ENCODE peak calls at places on chromosomes 5 and 9, in six cellular contexts. One of them, this sample, is unnamed.
A peak's percentile ranks its signal among the peaks of the same experiment; 100 is the strongest.

GRCh38 chr9:92378825-92379535 is 25.4 kb downstream of the OGN start:
- DNase-seq in adrenal gland: no peak
- DNase-seq in uterus: no peak
- DNase-seq in IMR-90: peak; percentile 57
- DNase-seq in HCT116: no peak
- DNase-seq in transverse colon: no peak
- DNase-seq in this sample: no peak

GRCh38 chr9:2023532-2023931 is 8.4 kb downstream of the SMARCA2 start:
- DNase-seq in adrenal gland: no peak
- DNase-seq in IMR-90: no peak
- DNase-seq in uterus: no peak
- DNase-seq in HCT116: no peak
- DNase-seq in transverse colon: no peak
- DNase-seq in this sample: peak; percentile 37

GRCh38 chr5:176778921-176779465 is 31.4 kb upstream of the UNC5A start:
- DNase-seq in uterus: no peak
- DNase-seq in IMR-90: no peak
- DNase-seq in HCT116: no peak
- DNase-seq in adrenal gland: no peak
- DNase-seq in transverse colon: no peak
- DNase-seq in this sample: no peak

GRCh38 chr5:32714836-32715235 is 3.7 kb downstream of the NPR3 start:
- DNase-seq in uterus: no peak
- DNase-seq in adrenal gland: no peak
- DNase-seq in transverse colon: no peak
- DNase-seq in HCT116: no peak
- DNase-seq in IMR-90: peak; percentile 72
- DNase-seq in this sample: peak; percentile 5

GRCh38 chr9:135671591-135672041 is 8.5 kb downstream of the LCN9 start:
- DNase-seq in HCT116: no peak
- DNase-seq in adrenal gland: no peak
- DNase-seq in IMR-90: no peak
- DNase-seq in uterus: no peak
- DNase-seq in transverse colon: no peak
- DNase-seq in this sample: no peak

GRCh38 chr5:127447822-127448221 is 69.6 kb upstream of the PRRC1 start:
- DNase-seq in IMR-90: peak; percentile 74
- DNase-seq in uterus: no peak
- DNase-seq in adrenal gland: no peak
- DNase-seq in transverse colon: no peak
- DNase-seq in HCT116: no peak
- DNase-seq in this sample: no peak

GRCh38 chr5:112551437-112552018 is 132.5 kb upstream of the EPB41L4A start:
- DNase-seq in uterus: no peak
- DNase-seq in HCT116: peak; percentile 59
- DNase-seq in adrenal gland: peak; percentile 48
- DNase-seq in IMR-90: peak; percentile 72
- DNase-seq in transverse colon: peak; percentile 15
- DNase-seq in this sample: peak; percentile 86

GRCh38 chr5:111530298-111530740 is 18.0 kb upstream of the STARD4 start:
- DNase-seq in HCT116: peak; percentile 61
- DNase-seq in uterus: no peak
- DNase-seq in adrenal gland: peak; percentile 63
- DNase-seq in transverse colon: peak; percentile 59
- DNase-seq in IMR-90: peak; percentile 41
- DNase-seq in this sample: peak; percentile 40

GRCh38 chr5:132460835-132461230 is 29.7 kb downstream of the IRF1 start:
- DNase-seq in HCT116: no peak
- DNase-seq in IMR-90: no peak
- DNase-seq in uterus: no peak
- DNase-seq in transverse colon: peak; percentile 7
- DNase-seq in adrenal gland: no peak
- DNase-seq in this sample: no peak

GRCh38 chr5:5688925-5689310 is 266.4 kb downstream of the ICE1 start:
- DNase-seq in adrenal gland: no peak
- DNase-seq in HCT116: no peak
- DNase-seq in uterus: no peak
- DNase-seq in IMR-90: no peak
- DNase-seq in transverse colon: no peak
- DNase-seq in this sample: no peak

GRCh38 chr5:95261369-95262175 is 23.3 kb downstream of the MCTP1 start:
- DNase-seq in HCT116: no peak
- DNase-seq in adrenal gland: no peak
- DNase-seq in uterus: no peak
- DNase-seq in IMR-90: peak; percentile 49
- DNase-seq in transverse colon: no peak
- DNase-seq in this sample: peak; percentile 42

GRCh38 chr5:103745353-103746065 is 182.9 kb upstream of the NUDT12 start:
- DNase-seq in IMR-90: no peak
- DNase-seq in HCT116: no peak
- DNase-seq in uterus: no peak
- DNase-seq in adrenal gland: no peak
- DNase-seq in transverse colon: no peak
- DNase-seq in this sample: no peak

GRCh38 chr9:120583958-120584369 is 4.0 kb upstream of the CDK5RAP2 start:
- DNase-seq in HCT116: peak; percentile 16
- DNase-seq in uterus: no peak
- DNase-seq in transverse colon: peak; percentile 40
- DNase-seq in adrenal gland: peak; percentile 81
- DNase-seq in IMR-90: peak; percentile 93
- DNase-seq in this sample: peak; percentile 92

GRCh38 chr5:154365823-154366222 is 80.0 kb upstream of the SAP30L start:
- DNase-seq in IMR-90: peak; percentile 58
- DNase-seq in uterus: no peak
- DNase-seq in adrenal gland: no peak
- DNase-seq in transverse colon: no peak
- DNase-seq in HCT116: no peak
- DNase-seq in this sample: peak; percentile 20

GRCh38 chr9:135504262-135505229 is 4.1 kb downstream of the MRPS2 start:
- DNase-seq in uterus: peak; percentile 37
- DNase-seq in adrenal gland: peak; percentile 73
- DNase-seq in IMR-90: peak; percentile 52
- DNase-seq in transverse colon: peak; percentile 52
- DNase-seq in HCT116: peak; percentile 31
- DNase-seq in this sample: peak; percentile 70

GRCh38 chr5:132439521-132440206 is 50.9 kb downstream of the IRF1 start:
- DNase-seq in IMR-90: peak; percentile 97
- DNase-seq in adrenal gland: peak; percentile 87
- DNase-seq in uterus: peak; percentile 89
- DNase-seq in transverse colon: peak; percentile 66
- DNase-seq in HCT116: no peak
- DNase-seq in this sample: no peak

GRCh38 chr5:41968153-41968723 is 43.2 kb downstream of the FBXO4 start:
- DNase-seq in HCT116: no peak
- DNase-seq in transverse colon: no peak
- DNase-seq in adrenal gland: no peak
- DNase-seq in uterus: no peak
- DNase-seq in IMR-90: no peak
- DNase-seq in this sample: no peak

GRCh38 chr5:132546108-132546507 is 2.8 kb upstream of the IL5 start:
- DNase-seq in IMR-90: no peak
- DNase-seq in adrenal gland: no peak
- DNase-seq in HCT116: no peak
- DNase-seq in uterus: no peak
- DNase-seq in transverse colon: no peak
- DNase-seq in this sample: no peak

GRCh38 chr5:111384220-111384619 is 128.1 kb downstream of the STARD4 start:
- DNase-seq in HCT116: no peak
- DNase-seq in adrenal gland: no peak
- DNase-seq in transverse colon: no peak
- DNase-seq in uterus: no peak
- DNase-seq in IMR-90: no peak
- DNase-seq in this sample: no peak

GRCh38 chr9:6758418-6759113 is 793 bp downstream of the KDM4C start:
- DNase-seq in adrenal gland: peak; percentile 68
- DNase-seq in uterus: peak; percentile 39
- DNase-seq in transverse colon: peak; percentile 76
- DNase-seq in HCT116: peak; percentile 8
- DNase-seq in IMR-90: peak; percentile 51
- DNase-seq in this sample: peak; percentile 79

DNA sequence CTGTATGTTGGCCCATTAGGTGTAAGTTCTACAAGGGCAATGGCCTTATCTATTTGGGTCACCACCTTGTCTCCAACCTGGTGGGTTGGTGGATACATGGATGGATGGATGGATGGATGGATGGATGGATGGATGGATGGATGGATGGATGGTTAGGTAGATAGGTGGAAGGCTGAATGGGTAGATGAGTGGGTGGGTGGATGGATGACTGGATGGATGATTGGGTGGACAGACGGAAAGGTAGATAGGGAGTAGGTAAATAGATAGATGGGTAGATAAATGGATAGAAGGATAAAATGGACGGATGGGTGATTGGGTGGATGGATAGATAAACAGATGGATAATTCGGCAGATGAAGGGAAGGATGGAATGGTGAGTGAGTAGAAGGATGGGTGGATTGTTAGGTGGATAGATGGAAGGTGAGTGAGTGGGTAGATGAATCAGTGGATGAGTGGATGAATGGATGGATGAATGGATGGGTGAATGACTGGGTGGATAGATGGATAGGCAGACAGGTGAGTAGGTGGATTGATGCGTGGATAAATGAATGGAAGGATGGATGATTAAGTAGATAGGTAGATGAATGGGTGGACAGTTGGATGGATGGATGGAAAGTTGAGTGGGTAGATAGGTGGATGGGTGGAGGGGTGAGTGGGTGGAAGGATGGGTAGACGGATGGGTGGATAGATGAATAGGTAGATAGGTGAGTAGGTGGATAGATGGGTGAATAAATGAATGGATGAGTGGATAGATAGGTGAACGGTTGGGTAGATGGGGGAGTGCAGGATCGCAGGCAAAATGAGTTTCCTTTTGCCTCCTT is 83.1 kb upstream of the FBXW11 start:
- DNase-seq in adrenal gland: no peak
- DNase-seq in HCT116: no peak
- DNase-seq in IMR-90: no peak
- DNase-seq in transverse colon: no peak
- DNase-seq in uterus: no peak
- DNase-seq in this sample: no peak
- TF ChIP-seq POLR2A in adrenal gland: no peak
- TF ChIP-seq POLR2A in HCT116: no peak
- TF ChIP-seq POLR2A in IMR-90: no peak
- TF ChIP-seq POLR2A in transverse colon: no peak
- TF ChIP-seq POLR2A in uterus: no peak
- TF ChIP-seq POLR2A in this sample: no peak

GRCh38 chr5:143434261-143435206 is 31.0 kb upstream of the NR3C1 start:
- DNase-seq in uterus: no peak
- DNase-seq in transverse colon: no peak
- DNase-seq in adrenal gland: no peak
- DNase-seq in IMR-90: no peak
- DNase-seq in HCT116: no peak
- DNase-seq in this sample: no peak

GRCh38 chr5:143432658-143433239 is 29.3 kb upstream of the NR3C1 start:
- DNase-seq in HCT116: no peak
- DNase-seq in IMR-90: no peak
- DNase-seq in uterus: no peak
- DNase-seq in adrenal gland: no peak
- DNase-seq in transverse colon: no peak
- DNase-seq in this sample: no peak

GRCh38 chr5:143431789-143432188 is 28.3 kb upstream of the NR3C1 start:
- DNase-seq in uterus: no peak
- DNase-seq in IMR-90: no peak
- DNase-seq in adrenal gland: no peak
- DNase-seq in transverse colon: no peak
- DNase-seq in HCT116: no peak
- DNase-seq in this sample: no peak

GRCh38 chr5:143435207-143435657 is 31.7 kb upstream of the NR3C1 start:
- DNase-seq in uterus: no peak
- DNase-seq in transverse colon: peak; percentile 16
- DNase-seq in HCT116: no peak
- DNase-seq in adrenal gland: peak; percentile 23
- DNase-seq in IMR-90: peak; percentile 30
- DNase-seq in this sample: no peak

GRCh38 chr5:143433680-143434079 is 30.2 kb upstream of the NR3C1 start:
- DNase-seq in adrenal gland: no peak
- DNase-seq in HCT116: no peak
- DNase-seq in transverse colon: no peak
- DNase-seq in uterus: no peak
- DNase-seq in IMR-90: no peak
- DNase-seq in this sample: no peak
- TF ChIP-seq POLR2A in adrenal gland: no peak
- TF ChIP-seq POLR2A in HCT116: no peak
- TF ChIP-seq POLR2A in transverse colon: no peak
- TF ChIP-seq POLR2A in uterus: no peak
- TF ChIP-seq POLR2A in IMR-90: no peak
- TF ChIP-seq POLR2A in this sample: no peak

GRCh38 chr5:55232194-55232984 is 1.0 kb downstream of the CCNO start:
- DNase-seq in transverse colon: peak; percentile 49
- DNase-seq in adrenal gland: peak; percentile 30
- DNase-seq in uterus: no peak
- DNase-seq in HCT116: peak; percentile 29
- DNase-seq in IMR-90: no peak
- DNase-seq in this sample: peak; percentile 40
- TF ChIP-seq POLR2A in transverse colon: no peak
- TF ChIP-seq POLR2A in adrenal gland: no peak
- TF ChIP-seq POLR2A in uterus: no peak
- TF ChIP-seq POLR2A in HCT116: no peak
- TF ChIP-seq POLR2A in IMR-90: no peak
- TF ChIP-seq POLR2A in this sample: no peak

DNA sequence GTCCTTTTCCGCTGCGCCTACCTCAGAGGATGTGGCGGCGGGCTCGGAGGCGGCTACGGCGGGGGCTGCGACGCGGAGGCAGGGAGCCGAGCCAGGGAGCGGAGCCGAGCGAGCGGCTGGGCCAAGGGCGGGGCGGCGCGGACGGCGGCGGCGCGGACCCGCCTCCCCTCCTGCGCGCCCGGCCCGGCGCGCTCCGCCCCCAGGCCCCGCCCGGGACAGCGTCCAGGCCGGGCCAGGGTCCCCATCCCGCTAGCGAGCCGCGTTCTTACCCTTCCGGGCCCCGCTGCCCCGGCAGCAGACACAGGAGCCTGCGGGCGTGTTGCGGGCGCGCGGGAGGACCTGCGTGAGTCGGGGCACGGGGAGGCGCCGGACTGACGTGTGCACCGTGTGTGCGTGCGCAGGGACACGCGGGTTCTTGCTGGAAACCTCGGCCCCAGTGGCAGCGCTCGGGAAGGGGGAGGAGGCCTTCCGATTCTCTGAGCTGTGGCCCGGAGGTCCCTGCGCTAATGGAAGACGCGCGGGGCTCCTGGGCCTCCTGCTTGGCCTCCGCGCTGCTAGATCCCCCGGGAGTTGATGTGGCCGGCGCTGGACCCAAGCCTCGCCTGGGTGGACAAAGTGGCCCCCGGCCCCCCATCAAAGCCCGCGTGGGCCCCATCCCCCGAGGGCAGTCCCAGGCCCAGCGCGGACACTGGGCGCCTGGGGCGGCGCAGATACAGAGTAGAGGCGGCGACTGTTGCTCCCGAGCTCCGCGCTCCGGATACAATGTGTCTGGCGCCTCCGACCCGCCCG is at the start of gene VDAC1:
- DNase-seq in uterus: peak; percentile 84
- DNase-seq in HCT116: peak; percentile 56
- DNase-seq in IMR-90: peak; percentile 88
- DNase-seq in adrenal gland: peak; percentile 91
- DNase-seq in transverse colon: peak; percentile 81
- DNase-seq in this sample: peak; percentile 80
- TF ChIP-seq POLR2A in uterus: peak; percentile 81
- TF ChIP-seq POLR2A in HCT116: peak; percentile 80
- TF ChIP-seq POLR2A in IMR-90: peak; percentile 57
- TF ChIP-seq POLR2A in adrenal gland: peak; percentile 50
- TF ChIP-seq POLR2A in transverse colon: peak; percentile 88
- TF ChIP-seq POLR2A in this sample: peak; percentile 37